ENCODE peak calls at places on chromosomes 2 and 18, in four cellular contexts. One of them, this sample, is unnamed.

GRCh38 chr2:141595531-141595930 is 535.3 kb downstream of the LRP1B start:
- DNase-seq in right lobe of liver: no peak
- DNase-seq in H7: no peak
- DNase-seq in adrenal gland: no peak
- DNase-seq in this sample: no peak

GRCh38 chr2:9152975-9153402 is 53.6 kb upstream of the ASAP2 start:
- DNase-seq in right lobe of liver: no peak
- DNase-seq in adrenal gland: no peak
- DNase-seq in H7: no peak
- DNase-seq in this sample: no peak

GRCh38 chr2:219722276-219722883 is 95.0 kb downstream of the SLC4A3 start:
- DNase-seq in right lobe of liver: no peak
- DNase-seq in H7: no peak
- DNase-seq in adrenal gland: no peak
- DNase-seq in this sample: no peak

GRCh38 chr18:11807233-11807632 is 44.0 kb upstream of the CHMP1B start:
- DNase-seq in H7: no peak
- DNase-seq in right lobe of liver: no peak
- DNase-seq in adrenal gland: no peak
- DNase-seq in this sample: no peak

GRCh38 chr18:45478889-45479288 is 136.4 kb upstream of the SLC14A2 start:
- DNase-seq in right lobe of liver: no peak
- DNase-seq in adrenal gland: no peak
- DNase-seq in H7: no peak
- DNase-seq in this sample: no peak

GRCh38 chr18:30971338-30971956 is 71.1 kb downstream of the DSC3 start:
- DNase-seq in H7: no peak
- DNase-seq in right lobe of liver: no peak
- DNase-seq in adrenal gland: no peak
- DNase-seq in this sample: no peak

GRCh38 chr2:136376798-136377211 is 258.9 kb upstream of the CXCR4 start:
- DNase-seq in adrenal gland: peak
- DNase-seq in H7: no peak
- DNase-seq in right lobe of liver: no peak
- DNase-seq in this sample: peak

GRCh38 chr2:26938399-26938798 is 32.0 kb upstream of the MAPRE3 start:
- DNase-seq in adrenal gland: no peak
- DNase-seq in right lobe of liver: no peak
- DNase-seq in H7: peak
- DNase-seq in this sample: no peak

GRCh38 chr2:69200107-69200520 is 186.9 kb downstream of the GFPT1 start:
- DNase-seq in adrenal gland: no peak
- DNase-seq in H7: no peak
- DNase-seq in right lobe of liver: no peak
- DNase-seq in this sample: no peak

GRCh38 chr2:102340778-102341177 is 14.8 kb upstream of the IL18R1 start:
- DNase-seq in adrenal gland: no peak
- DNase-seq in H7: no peak
- DNase-seq in right lobe of liver: no peak
- DNase-seq in this sample: no peak

GRCh38 chr18:23133860-23134779 is 1.2 kb upstream of the CABLES1 start:
- DNase-seq in H7: peak
- DNase-seq in adrenal gland: no peak
- DNase-seq in right lobe of liver: peak
- DNase-seq in this sample: peak

GRCh38 chr2:160994141-160995002 is 165.9 kb upstream of the TANK start:
- DNase-seq in right lobe of liver: peak
- DNase-seq in H7: peak
- DNase-seq in adrenal gland: peak
- DNase-seq in this sample: peak

GRCh38 chr2:870426-870825 is 80.2 kb upstream of the SNTG2 start:
- DNase-seq in H7: no peak
- DNase-seq in right lobe of liver: no peak
- DNase-seq in adrenal gland: no peak
- DNase-seq in this sample: no peak

GRCh38 chr2:173300458-173300857 is 54.2 kb upstream of the CDCA7 start:
- DNase-seq in H7: no peak
- DNase-seq in right lobe of liver: no peak
- DNase-seq in adrenal gland: no peak
- DNase-seq in this sample: no peak

GRCh38 chr18:75075429-75075841 is 133.5 kb downstream of the PTGR3 start:
- DNase-seq in right lobe of liver: no peak
- DNase-seq in H7: no peak
- DNase-seq in adrenal gland: no peak
- DNase-seq in this sample: no peak

GRCh38 chr2:152247337-152247695 is 71.8 kb upstream of the STAM2 start:
- DNase-seq in adrenal gland: no peak
- DNase-seq in H7: no peak
- DNase-seq in right lobe of liver: no peak
- DNase-seq in this sample: no peak

GRCh38 chr18:61898576-61899205 is 5.9 kb upstream of the RNF152 start:
- DNase-seq in H7: peak
- DNase-seq in right lobe of liver: peak
- DNase-seq in adrenal gland: no peak
- DNase-seq in this sample: peak

GRCh38 chr2:49616800-49617199 is 462.5 kb upstream of the FSHR start:
- DNase-seq in right lobe of liver: no peak
- DNase-seq in H7: peak
- DNase-seq in adrenal gland: no peak
- DNase-seq in this sample: no peak

GRCh38 chr2:144454466-144455287 is 65.2 kb downstream of the ZEB2 start:
- DNase-seq in right lobe of liver: no peak
- DNase-seq in adrenal gland: no peak
- DNase-seq in H7: no peak
- DNase-seq in this sample: no peak

GRCh38 chr2:82675186-82675585 is 1783.9 kb downstream of the SUCLG1 start:
- DNase-seq in adrenal gland: no peak
- DNase-seq in right lobe of liver: no peak
- DNase-seq in H7: no peak
- DNase-seq in this sample: no peak

GRCh38 chr2:29576231-29576630 is 345.2 kb downstream of the ALK start:
- DNase-seq in adrenal gland: no peak
- DNase-seq in right lobe of liver: no peak
- DNase-seq in H7: no peak
- DNase-seq in this sample: no peak

GRCh38 chr18:48942086-48942485 is 8.7 kb downstream of the SMAD7 start:
- DNase-seq in adrenal gland: no peak
- DNase-seq in right lobe of liver: no peak
- DNase-seq in H7: no peak
- DNase-seq in this sample: no peak

GRCh38 chr18:59079264-59079972 is 60.3 kb upstream of the SEC11C start:
- DNase-seq in adrenal gland: no peak
- DNase-seq in H7: no peak
- DNase-seq in right lobe of liver: no peak
- DNase-seq in this sample: no peak

GRCh38 chr2:107325983-107326786 is 440.2 kb upstream of the ST6GAL2 start:
- DNase-seq in right lobe of liver: no peak
- DNase-seq in H7: no peak
- DNase-seq in adrenal gland: no peak
- DNase-seq in this sample: no peak

GRCh38 chr2:203484266-203485112 is 50.6 kb downstream of the RAPH1 start:
- DNase-seq in right lobe of liver: no peak
- DNase-seq in adrenal gland: no peak
- DNase-seq in H7: peak
- DNase-seq in this sample: no peak

GRCh38 chr18:24108621-24109020 is 30.2 kb upstream of the CABYR start:
- DNase-seq in H7: no peak
- DNase-seq in right lobe of liver: no peak
- DNase-seq in adrenal gland: no peak
- DNase-seq in this sample: no peak

GRCh38 chr2:85684806-85685205 is 9.4 kb upstream of the GNLY start:
- DNase-seq in right lobe of liver: no peak
- DNase-seq in adrenal gland: no peak
- DNase-seq in H7: no peak
- DNase-seq in this sample: no peak

GRCh38 chr2:117812443-117812842 is 2.0 kb upstream of the DDX18 start:
- DNase-seq in adrenal gland: no peak
- DNase-seq in right lobe of liver: no peak
- DNase-seq in H7: no peak
- DNase-seq in this sample: no peak

GRCh38 chr2:117820444-117820843 is 6.0 kb downstream of the DDX18 start:
- DNase-seq in H7: no peak
- DNase-seq in right lobe of liver: no peak
- DNase-seq in adrenal gland: no peak
- DNase-seq in this sample: no peak

GRCh38 chr2:117818921-117819320 is 4.4 kb downstream of the DDX18 start:
- DNase-seq in H7: no peak
- DNase-seq in adrenal gland: no peak
- DNase-seq in right lobe of liver: no peak
- DNase-seq in this sample: no peak

GRCh38 chr2:117814417-117815264 is at the start of gene DDX18:
- DNase-seq in adrenal gland: peak
- DNase-seq in H7: peak
- DNase-seq in right lobe of liver: peak
- DNase-seq in this sample: peak

DNA sequence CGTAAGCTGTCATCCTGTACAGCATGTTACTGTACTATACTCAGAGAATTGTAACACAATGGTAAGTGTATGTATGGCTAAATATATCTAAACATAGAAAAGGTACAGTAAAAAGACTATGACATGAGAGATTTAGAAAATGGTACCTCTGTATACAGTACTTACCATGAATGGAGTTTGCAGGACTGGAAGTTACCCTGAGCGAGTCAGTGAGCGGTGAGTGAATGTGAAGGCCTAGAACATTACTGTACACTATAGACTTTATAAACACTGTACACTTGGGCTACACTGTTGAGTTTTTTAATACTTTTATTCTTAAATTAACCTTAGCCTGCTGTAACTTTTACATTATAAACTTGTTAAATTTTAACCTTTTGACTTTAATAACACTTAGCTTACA is 1.5 kb downstream of the DDX18 start:
- DNase-seq in adrenal gland: no peak
- DNase-seq in H7: no peak
- DNase-seq in right lobe of liver: no peak
- DNase-seq in this sample: no peak
- H3K4me3 ChIP-seq in adrenal gland: peak
- H3K4me3 ChIP-seq in H7: no peak
- H3K4me3 ChIP-seq in right lobe of liver: no peak
- H3K4me3 ChIP-seq in this sample: no peak

DNA sequence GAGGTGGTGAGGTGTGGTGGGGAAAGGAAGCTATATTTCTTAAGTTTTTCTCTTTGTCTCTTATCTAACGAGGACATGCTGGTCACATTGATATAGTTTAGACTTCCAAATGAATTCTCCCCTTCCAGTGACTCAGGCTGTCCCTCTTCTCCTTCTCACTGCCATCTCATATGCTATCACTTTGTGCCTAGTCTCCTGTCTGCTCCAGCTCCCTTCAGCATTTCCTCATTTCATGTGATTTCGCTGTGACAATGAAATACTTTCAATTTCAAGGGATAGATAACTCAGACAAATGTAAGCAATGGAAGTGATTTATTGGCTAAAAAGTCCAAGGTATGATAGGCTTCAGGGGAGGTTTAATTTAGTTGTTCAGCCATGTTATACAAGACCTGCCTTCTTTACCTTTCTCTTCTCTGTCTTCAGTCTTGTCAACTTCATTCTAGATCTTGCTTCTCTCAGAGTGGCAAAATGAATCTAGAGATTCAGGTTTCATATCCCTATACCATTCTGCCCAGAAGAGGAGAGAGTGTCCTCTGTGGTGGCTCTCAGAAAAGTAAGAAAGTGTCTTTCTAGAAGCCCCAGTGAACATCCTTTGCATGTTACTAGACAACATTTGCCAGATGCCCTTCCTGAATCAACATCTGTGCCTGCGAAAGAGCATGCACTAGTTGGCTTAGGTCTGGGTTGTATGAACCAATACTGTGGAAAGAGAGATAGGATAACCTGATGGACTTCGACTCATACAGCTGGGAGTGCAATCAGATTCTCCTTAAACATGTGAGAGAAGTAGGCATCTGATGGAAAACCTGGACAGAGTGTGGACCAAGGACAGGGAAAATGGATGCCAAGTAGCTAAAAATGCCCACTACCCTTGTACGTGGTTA is 29.9 kb upstream of the GPR155 start:
- DNase-seq in right lobe of liver: no peak
- DNase-seq in adrenal gland: no peak
- DNase-seq in H7: no peak
- DNase-seq in this sample: no peak
- H3K4me3 ChIP-seq in right lobe of liver: no peak
- H3K4me3 ChIP-seq in adrenal gland: no peak
- H3K4me3 ChIP-seq in H7: no peak
- H3K4me3 ChIP-seq in this sample: no peak

GRCh38 chr2:48341556-48342133 is 188.3 kb upstream of the STON1 start:
- DNase-seq in right lobe of liver: no peak
- DNase-seq in adrenal gland: no peak
- DNase-seq in H7: no peak
- DNase-seq in this sample: no peak

GRCh38 chr2:48343154-48343553 is 186.8 kb upstream of the STON1 start:
- DNase-seq in right lobe of liver: no peak
- DNase-seq in H7: no peak
- DNase-seq in adrenal gland: no peak
- DNase-seq in this sample: no peak

GRCh38 chr2:48345176-48345575 is 184.8 kb upstream of the STON1 start:
- DNase-seq in adrenal gland: no peak
- DNase-seq in right lobe of liver: no peak
- DNase-seq in H7: no peak
- DNase-seq in this sample: no peak

GRCh38 chr2:48344441-48344756 is 185.6 kb upstream of the STON1 start:
- DNase-seq in adrenal gland: no peak
- DNase-seq in H7: no peak
- DNase-seq in right lobe of liver: no peak
- DNase-seq in this sample: no peak

DNA sequence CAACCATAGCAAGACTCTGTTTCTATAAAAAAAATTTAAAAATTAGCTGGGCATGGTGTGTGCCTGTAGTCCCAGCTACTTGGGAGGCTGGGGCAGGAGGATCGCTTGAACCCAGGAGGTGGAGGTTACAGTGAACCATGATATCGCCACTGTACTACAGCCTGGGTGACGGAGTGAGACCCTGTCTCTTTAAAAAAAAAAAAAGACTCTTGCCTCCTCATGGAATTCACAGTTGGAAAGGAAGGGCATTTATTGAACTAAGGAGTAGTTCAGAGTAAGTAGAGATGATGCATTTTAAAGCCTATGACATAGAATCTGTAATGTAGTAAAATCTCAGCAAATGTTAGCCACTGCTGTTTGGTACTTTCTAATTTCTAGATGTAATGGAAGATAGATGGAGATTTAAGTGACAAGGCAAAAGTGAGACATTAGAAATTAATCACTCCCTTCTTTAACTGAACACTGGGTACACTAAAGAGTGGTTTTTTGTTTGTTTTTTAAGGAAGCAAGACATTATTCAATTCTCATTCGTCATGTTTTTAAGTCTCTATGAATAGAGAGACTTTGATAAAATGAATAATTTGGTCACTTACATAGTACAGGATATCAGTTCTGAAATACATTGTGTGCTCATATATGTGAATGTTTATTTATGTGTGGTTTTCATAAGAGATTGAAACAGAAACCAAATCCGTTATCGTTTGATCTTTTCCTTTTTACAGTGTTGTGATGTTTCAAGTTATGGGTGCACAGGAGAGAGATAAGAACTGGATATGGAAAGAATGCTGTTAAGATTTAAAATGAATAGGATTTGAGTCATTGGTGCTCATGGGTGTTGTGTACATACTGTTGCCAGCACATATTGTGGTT is 186.1 kb upstream of the STON1 start:
- DNase-seq in H7: no peak
- DNase-seq in adrenal gland: no peak
- DNase-seq in right lobe of liver: no peak
- DNase-seq in this sample: no peak
- H3K4me3 ChIP-seq in H7: no peak
- H3K4me3 ChIP-seq in adrenal gland: peak
- H3K4me3 ChIP-seq in right lobe of liver: peak
- H3K4me3 ChIP-seq in this sample: no peak

GRCh38 chr18:10546557-10547300 is 20.9 kb downstream of the NAPG start:
- DNase-seq in right lobe of liver: no peak
- DNase-seq in adrenal gland: no peak
- DNase-seq in H7: no peak
- DNase-seq in this sample: no peak
- H3K4me3 ChIP-seq in right lobe of liver: no peak
- H3K4me3 ChIP-seq in adrenal gland: no peak
- H3K4me3 ChIP-seq in H7: no peak
- H3K4me3 ChIP-seq in this sample: no peak

This sample was measured in Peyer's patch.